ENCODE peak calls at places on chromosomes 1 and 21, in four cellular contexts. Y is lung, Z is uterus, J is fibroblast of villous mesenchyme. I is an unnamed sample.

GRCh38 chr1:58249729-58250586 is 296.6 kb downstream of the OMA1 start:
- DNase-seq in Y (no peak), Z (peak), J (peak), I (no peak)

GRCh38 chr1:16122916-16123315 is 33.0 kb downstream of the EPHA2 start:
- DNase-seq in Y (peak), Z (peak), J (peak), I (no peak)

GRCh38 chr1:244318512-244318911 is 133.2 kb downstream of the ADSS2 start:
- DNase-seq in Y (peak), Z (no peak), J (no peak), I (no peak)

GRCh38 chr1:151512326-151512725 is 1.1 kb downstream of the CGN start:
- DNase-seq in Y (no peak), Z (no peak), J (no peak), I (no peak)

GRCh38 chr1:100597069-100597741 is 59.3 kb downstream of the GPR88 start:
- DNase-seq in Y (no peak), Z (no peak), J (peak), I (no peak)

GRCh38 chr1:158810311-158810710 is 20.8 kb upstream of the MNDA start:
- DNase-seq in Y (no peak), Z (no peak), J (no peak), I (no peak)

GRCh38 chr1:61083014-61083798 is 845 bp downstream of the NFIA start:
- DNase-seq in Y (no peak), Z (peak), J (no peak), I (no peak)

GRCh38 chr21:34935868-34936267 is 113.2 kb downstream of the RUNX1 start:
- DNase-seq in Y (no peak), Z (no peak), J (no peak), I (no peak)

GRCh38 chr1:90721210-90722194 is 4.4 kb upstream of the BARHL2 start:
- DNase-seq in Y (no peak), Z (no peak), J (peak), I (no peak)

GRCh38 chr1:206098242-206098919 is 18.8 kb downstream of the AVPR1B start:
- DNase-seq in Y (no peak), Z (no peak), J (no peak), I (no peak)

GRCh38 chr1:171142081-171142450 is 43.0 kb upstream of the FMO2 start:
- DNase-seq in Y (peak), Z (peak), J (peak), I (peak)

DNA sequence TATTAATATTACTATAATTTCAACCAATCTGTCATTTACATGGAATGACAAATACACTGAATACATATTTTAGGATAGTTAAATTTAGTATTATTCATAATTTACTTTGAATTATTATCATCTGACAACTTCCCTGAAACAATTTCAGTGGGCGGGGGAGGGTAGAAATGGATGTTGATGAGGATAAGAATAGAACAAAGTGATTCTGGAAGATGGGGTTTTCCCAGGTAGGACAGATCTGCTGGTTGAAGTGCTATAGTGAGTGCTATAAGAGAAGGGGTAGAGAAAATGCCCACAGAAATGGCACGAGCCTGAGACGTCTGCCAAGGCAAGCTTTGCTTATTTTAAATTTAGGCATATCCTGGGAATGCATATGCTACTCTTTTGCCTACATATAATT is 3.2 kb downstream of the CFH start:
- DNase-seq in Y (no peak), Z (no peak), J (no peak), I (no peak)
- H3K4me3 ChIP-seq in Y (no peak), Z (no peak), J (no peak), I (peak)

DNA sequence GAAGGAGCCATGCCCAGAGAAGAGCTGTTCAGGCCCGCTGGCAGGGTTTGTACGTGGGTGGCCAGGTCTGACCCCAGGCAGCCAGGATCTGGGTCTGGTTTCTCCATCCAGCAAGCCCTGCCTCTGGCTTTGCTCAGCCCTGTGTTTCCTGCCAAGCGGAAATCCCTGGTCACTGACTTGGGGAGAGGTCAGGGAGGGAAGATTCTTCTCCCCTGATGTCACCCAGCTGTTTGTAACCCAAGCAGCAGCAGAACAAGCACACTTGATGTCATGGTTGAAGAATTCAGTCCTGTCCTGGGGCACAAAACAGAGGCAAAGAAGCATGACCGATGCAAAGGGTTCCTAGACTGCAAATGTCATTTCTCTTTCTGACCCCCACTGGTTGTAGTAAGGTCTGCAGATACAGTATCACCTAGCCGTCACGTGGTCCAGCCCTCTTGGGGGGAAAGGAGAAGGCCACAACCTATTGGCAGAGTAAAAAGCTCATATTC is 121.0 kb downstream of the SYT2 start:
- DNase-seq in Y (peak), Z (peak), J (peak), I (peak)
- H3K4me3 ChIP-seq in Y (no peak), Z (no peak), J (no peak), I (peak)

GRCh38 chr1:77120950-77121349 is 98.3 kb downstream of the PIGK start:
- DNase-seq in Y (no peak), Z (no peak), J (no peak), I (no peak)

GRCh38 chr1:77126309-77126708 is 92.9 kb downstream of the PIGK start:
- DNase-seq in Y (no peak), Z (no peak), J (peak), I (no peak)

DNA sequence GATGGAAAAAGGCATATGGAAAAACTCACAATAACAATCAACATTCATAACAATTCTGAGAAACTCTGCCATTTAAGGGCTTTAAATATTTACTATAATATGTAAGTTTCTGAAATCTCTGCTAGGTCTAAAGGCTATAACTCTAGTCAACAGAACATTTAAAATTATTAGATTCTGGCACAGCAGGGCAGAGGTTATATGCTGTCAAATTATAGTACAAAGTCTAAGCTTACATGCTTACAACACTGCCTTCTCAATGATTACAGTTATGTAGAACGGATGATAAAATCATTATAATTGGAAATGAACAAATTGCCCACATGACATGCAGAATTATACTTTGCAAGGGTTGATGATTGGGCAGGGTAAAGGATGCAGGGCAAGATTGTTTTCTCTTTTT is 97.7 kb downstream of the PIGK start:
- DNase-seq in Y (no peak), Z (no peak), J (no peak), I (no peak)
- H3K4me3 ChIP-seq in Y (no peak), Z (no peak), J (no peak), I (no peak)

DNA sequence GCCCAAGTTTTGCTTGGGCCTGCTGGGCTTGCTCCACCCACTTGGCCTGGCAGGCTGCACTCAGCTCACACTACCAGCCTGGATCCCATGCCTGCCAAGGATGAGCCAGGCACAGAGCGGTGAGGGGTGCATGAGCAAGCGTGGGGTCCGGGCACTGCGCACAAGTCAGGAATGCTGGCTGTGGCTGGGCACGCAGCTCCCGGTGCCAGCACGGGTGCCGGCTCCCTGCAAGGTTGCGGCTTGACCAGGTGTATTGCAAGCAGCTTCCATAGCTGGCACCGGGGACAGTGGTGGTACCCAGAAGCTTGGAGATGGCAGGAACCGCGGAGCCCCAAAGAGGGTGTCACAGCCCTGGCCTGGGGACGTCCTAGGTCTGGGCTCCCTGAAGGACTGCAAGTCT is 224.4 kb upstream of the NRIP1 start:
- DNase-seq in Y (no peak), Z (no peak), J (no peak), I (no peak)
- H3K4me3 ChIP-seq in Y (no peak), Z (no peak), J (no peak), I (no peak)

DNA sequence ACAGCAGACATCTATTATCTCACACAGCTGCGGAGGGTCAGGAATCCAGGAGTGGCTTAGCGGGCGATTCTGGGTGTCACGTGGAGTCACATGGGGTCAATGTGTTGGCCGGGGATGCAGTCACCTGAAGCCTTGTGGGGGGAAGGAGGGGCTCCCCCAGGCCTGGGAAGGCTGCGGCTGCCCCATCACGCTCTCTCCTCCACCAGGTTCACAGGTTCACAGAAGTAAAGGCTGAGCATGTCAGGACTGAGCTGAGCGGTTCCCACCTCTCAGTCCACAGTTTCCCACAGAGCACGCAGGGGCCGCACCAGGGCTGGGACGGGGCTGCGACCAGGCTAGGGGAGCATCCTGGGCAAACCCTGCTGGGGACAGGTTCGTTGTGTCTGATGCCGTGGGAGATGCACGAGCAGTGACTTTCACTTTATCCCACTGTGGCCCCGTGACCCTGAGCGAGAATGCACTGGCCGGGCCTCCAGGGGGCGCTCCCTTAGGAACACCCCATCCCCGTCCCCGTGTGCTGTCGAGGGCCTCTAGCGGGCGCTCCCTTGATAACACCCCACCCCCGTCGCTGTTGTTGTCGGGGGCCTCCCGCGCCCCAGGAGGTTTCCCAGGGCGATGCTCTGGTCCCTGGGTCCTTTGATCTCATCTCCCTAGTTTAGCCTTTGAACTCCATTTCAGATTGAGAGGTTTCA is 73.2 kb upstream of the TRAPPC10 start:
- DNase-seq in Y (peak), Z (peak), J (peak), I (no peak)
- H3K4me3 ChIP-seq in Y (no peak), Z (no peak), J (peak), I (peak)

GRCh38 chr21:41226853-41227252 is 58.9 kb downstream of the BACE2 start:
- DNase-seq in Y (no peak), Z (no peak), J (no peak), I (no peak)
- H3K4me3 ChIP-seq in Y (no peak), Z (no peak), J (no peak), I (no peak)

GRCh38 chr1:172658871-172659453 is at the start of gene FASLG:
- DNase-seq in Y (no peak), Z (no peak), J (no peak), I (no peak)
- H3K4me3 ChIP-seq in Y (peak), Z (no peak), J (no peak), I (no peak)

GRCh38 chr1:166972193-166972592 is 3.1 kb downstream of the ILDR2 start:
- DNase-seq in Y (no peak), Z (no peak), J (no peak), I (no peak)
- H3K4me3 ChIP-seq in Y (no peak), Z (no peak), J (no peak), I (no peak)

GRCh38 chr1:94043738-94044289 is 77.1 kb downstream of the ABCA4 start:
- DNase-seq in Y (no peak), Z (no peak), J (no peak), I (no peak)
- H3K4me3 ChIP-seq in Y (no peak), Z (no peak), J (no peak), I (no peak)

GRCh38 chr1:51744506-51745303 is 127.8 kb downstream of the OSBPL9 start:
- DNase-seq in Y (no peak), Z (no peak), J (no peak), I (no peak)

GRCh38 chr1:51745304-51745570 is 128.3 kb downstream of the OSBPL9 start:
- DNase-seq in Y (no peak), Z (no peak), J (no peak), I (no peak)

GRCh38 chr1:51738681-51739080 is 121.8 kb downstream of the OSBPL9 start:
- DNase-seq in Y (no peak), Z (no peak), J (no peak), I (no peak)

GRCh38 chr1:51740652-51741051 is 123.8 kb downstream of the OSBPL9 start:
- DNase-seq in Y (no peak), Z (no peak), J (no peak), I (no peak)

DNA sequence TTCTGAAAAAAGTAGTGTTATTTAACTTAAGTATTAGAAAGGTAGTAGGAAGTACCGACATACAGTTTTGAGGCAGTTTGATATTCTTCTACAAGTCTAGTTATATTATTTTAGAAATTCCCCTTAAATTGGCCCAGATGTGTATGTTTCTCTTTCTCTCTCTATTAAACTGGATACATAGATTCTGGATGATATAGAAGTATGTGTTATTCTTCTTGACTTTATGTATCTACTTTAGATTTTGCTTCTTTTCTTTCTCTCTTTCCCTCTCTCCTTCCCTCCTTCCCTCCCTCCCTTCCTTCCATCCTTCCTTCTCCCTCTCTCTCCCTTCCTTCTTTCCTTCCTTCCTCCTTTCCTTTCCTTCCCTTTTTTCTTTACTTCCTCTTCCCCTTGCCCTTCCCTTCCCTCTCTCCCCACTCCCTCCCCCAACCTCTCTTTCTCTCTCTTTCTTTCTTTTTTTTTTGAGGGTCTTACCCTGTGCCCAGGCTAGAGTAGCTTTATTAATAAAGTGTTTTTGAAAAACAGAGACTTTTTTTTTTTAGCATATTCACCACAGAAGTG is 124.3 kb downstream of the OSBPL9 start:
- DNase-seq in Y (no peak), Z (no peak), J (no peak), I (no peak)
- H3K4me3 ChIP-seq in Y (no peak), Z (no peak), J (no peak), I (no peak)